ENCODE peak calls at places on chromosomes 3 and 15, in five cellular contexts. F, X, C, Q and E are unnamed samples.

GRCh38 chr15:83210619-83211018 is 3.0 kb upstream of the HDGFL3 start:
- DNase-seq in F (no peak), X (no peak), C (no peak), Q (no peak), E (no peak)

GRCh38 chr15:52383100-52383588 is 87.5 kb upstream of the MYO5C start:
- DNase-seq in F (no peak), X (no peak), C (no peak), Q (no peak), E (no peak)

GRCh38 chr3:185316740-185317407 is 46.1 kb upstream of the MAP3K13 start:
- DNase-seq in F (no peak), X (no peak), C (no peak), Q (no peak), E (peak; percentile 28)

GRCh38 chr15:65312400-65312916 is 8.0 kb downstream of the RNU5B-1 start:
- DNase-seq in F (no peak), X (no peak), C (no peak), Q (no peak), E (no peak)

GRCh38 chr3:130258532-130258952 is 86.9 kb upstream of the COL6A5 start:
- DNase-seq in F (no peak), X (no peak), C (no peak), Q (no peak), E (peak; percentile 36)

GRCh38 chr3:142046320-142047020 is 102.9 kb downstream of the TFDP2 start:
- DNase-seq in F (no peak), X (no peak), C (peak; percentile 26), Q (no peak), E (no peak)

GRCh38 chr3:188854395-188855149 is 317.2 kb upstream of the TPRG1 start:
- DNase-seq in F (no peak), X (no peak), C (no peak), Q (no peak), E (no peak)

GRCh38 chr15:76146808-76147207 is 87.0 kb downstream of the TMEM266 start:
- DNase-seq in F (no peak), X (no peak), C (no peak), Q (no peak), E (no peak)

GRCh38 chr15:96333194-96334016 is 2.9 kb downstream of the NR2F2 start:
- DNase-seq in F (no peak), X (peak; percentile 32), C (no peak), Q (peak; percentile 59), E (no peak)

GRCh38 chr3:43762486-43762885 is 71.7 kb downstream of the ABHD5 start:
- DNase-seq in F (no peak), X (no peak), C (no peak), Q (no peak), E (no peak)

GRCh38 chr3:65855370-65856100 is 183.2 kb downstream of the MAGI1 start:
- DNase-seq in F (no peak), X (no peak), C (no peak), Q (no peak), E (no peak)

GRCh38 chr3:8888296-8888915 is 74.9 kb downstream of the RAD18 start:
- DNase-seq in F (no peak), X (no peak), C (no peak), Q (no peak), E (peak; percentile 47)

GRCh38 chr3:156788846-156789245 is 37.3 kb upstream of the LEKR1 start:
- DNase-seq in F (no peak), X (no peak), C (no peak), Q (no peak), E (no peak)

GRCh38 chr15:62432702-62433398 is 267.8 kb upstream of the C2CD4B start:
- DNase-seq in F (no peak), X (no peak), C (no peak), Q (no peak), E (no peak)

GRCh38 chr15:43517354-43518072 is at the start of gene MAP1A:
- DNase-seq in F (no peak), X (no peak), C (no peak), Q (peak; percentile 44), E (no peak)

GRCh38 chr3:26015752-26016151 is 225.9 kb downstream of the OXSM start:
- DNase-seq in F (no peak), X (no peak), C (no peak), Q (no peak), E (no peak)

GRCh38 chr3:123638936-123639680 is 54.3 kb upstream of the HACD2 start:
- DNase-seq in F (no peak), X (no peak), C (no peak), Q (no peak), E (no peak)

GRCh38 chr3:31622636-31623288 is 90.0 kb downstream of the STT3B start:
- DNase-seq in F (no peak), X (no peak), C (no peak), Q (no peak), E (no peak)

GRCh38 chr15:101120473-101120872 is 131.4 kb downstream of the CHSY1 start:
- DNase-seq in F (no peak), X (no peak), C (no peak), Q (no peak), E (no peak)

GRCh38 chr3:113055201-113055600 is 64.4 kb downstream of the GTPBP8 start:
- DNase-seq in F (no peak), X (no peak), C (no peak), Q (no peak), E (no peak)

GRCh38 chr3:14511971-14512943 is 27.9 kb downstream of the GRIP2 start:
- DNase-seq in F (no peak), X (no peak), C (no peak), Q (no peak), E (no peak)

GRCh38 chr3:139520028-139520737 is 19.4 kb downstream of the RBP1 start:
- DNase-seq in F (peak; percentile 27), X (peak; percentile 76), C (no peak), Q (peak; percentile 55), E (no peak)

GRCh38 chr15:23457890-23458289 is 10.8 kb upstream of the GOLGA6L2 start:
- DNase-seq in F (no peak), X (no peak), C (no peak), Q (no peak), E (no peak)

GRCh38 chr3:183378951-183379350 is 49.5 kb downstream of the MCF2L2 start:
- DNase-seq in F (no peak), X (no peak), C (no peak), Q (no peak), E (no peak)

GRCh38 chr3:33577173-33577572 is 137.0 kb upstream of the UBP1 start:
- DNase-seq in F (no peak), X (no peak), C (no peak), Q (no peak), E (no peak)

GRCh38 chr3:11626084-11626463 is 17.6 kb downstream of the VGLL4 start:
- DNase-seq in F (no peak), X (no peak), C (no peak), Q (no peak), E (no peak)

GRCh38 chr3:135191690-135192089 is 396.6 kb downstream of the EPHB1 start:
- DNase-seq in F (no peak), X (no peak), C (no peak), Q (no peak), E (no peak)

GRCh38 chr3:10116138-10116460 is 624 bp downstream of the BRK1 start:
- DNase-seq in F (no peak), X (peak; percentile 6), C (no peak), Q (no peak), E (peak; percentile 18)

GRCh38 chr3:156997351-156997750 is 162.6 kb downstream of the CCNL1 start:
- DNase-seq in F (no peak), X (peak; percentile 13), C (no peak), Q (no peak), E (no peak)

GRCh38 chr15:65233651-65234050 is 22.4 kb upstream of the CILP start:
- DNase-seq in F (no peak), X (no peak), C (no peak), Q (no peak), E (no peak)

GRCh38 chr15:68781209-68781608 is 39.5 kb downstream of the ANP32A start:
- DNase-seq in F (no peak), X (no peak), C (no peak), Q (no peak), E (no peak)